ENCODE peak calls at places on chromosomes 16 and 17, in nine cellular contexts. T is lower leg skin, N is HFFc6, D is coronary artery, L is astrocyte of the spinal cord, X is GM13976, C is PC-9, M is progenitor cell of endocrine pancreas, O is heart right ventricle. E is an unnamed sample.

GRCh38 chr17:38428150-38428642 is at the start of gene ARHGAP23:
- DNase-seq in T (no peak), X (peak; percentile 74), L (peak; percentile 65), D (no peak), O (peak; percentile 77), C (peak; percentile 54), M (no peak), N (peak; percentile 67), E (peak; percentile 47)

GRCh38 chr16:85905110-85906095 is 6.4 kb downstream of the IRF8 start:
- DNase-seq in L (no peak), C (no peak), N (no peak), T (no peak), O (no peak), D (no peak), M (no peak), X (no peak), E (no peak)

GRCh38 chr16:67533024-67533560 is 4.5 kb downstream of the RIPOR1 start:
- DNase-seq in M (no peak), X (no peak), N (no peak), O (no peak), L (no peak), C (no peak), D (peak; percentile 56), T (no peak), E (no peak)

GRCh38 chr16:28623172-28623711 is 13.4 kb upstream of the SULT1A1 start:
- DNase-seq in O (no peak), X (peak; percentile 37), M (no peak), T (peak; percentile 80), C (peak; percentile 80), N (no peak), D (no peak), L (peak; percentile 12), E (no peak)

GRCh38 chr17:31674717-31675349 is 184.2 kb downstream of the COPRS start:
- DNase-seq in C (peak; percentile 79), N (peak; percentile 80), M (no peak), D (peak; percentile 68), X (no peak), L (peak; percentile 52), T (peak; percentile 53), O (no peak), E (no peak)

GRCh38 chr17:65985571-65985970 is 206.4 kb downstream of the CEP112 start:
- DNase-seq in M (no peak), O (no peak), T (no peak), C (no peak), X (no peak), D (no peak), L (peak; percentile 32), N (no peak), E (no peak)

GRCh38 chr16:59060212-59060611 is 326.1 kb upstream of the GOT2 start:
- DNase-seq in M (no peak), X (no peak), T (no peak), C (no peak), O (no peak), L (peak; percentile 62), D (no peak), N (peak; percentile 90), E (peak; percentile 3)

GRCh38 chr17:12180644-12181261 is 160.1 kb downstream of the MAP2K4 start:
- DNase-seq in L (peak; percentile 63), T (no peak), N (peak; percentile 38), M (no peak), X (peak; percentile 55), C (peak; percentile 34), O (peak; percentile 36), D (no peak), E (peak; percentile 53)

DNA sequence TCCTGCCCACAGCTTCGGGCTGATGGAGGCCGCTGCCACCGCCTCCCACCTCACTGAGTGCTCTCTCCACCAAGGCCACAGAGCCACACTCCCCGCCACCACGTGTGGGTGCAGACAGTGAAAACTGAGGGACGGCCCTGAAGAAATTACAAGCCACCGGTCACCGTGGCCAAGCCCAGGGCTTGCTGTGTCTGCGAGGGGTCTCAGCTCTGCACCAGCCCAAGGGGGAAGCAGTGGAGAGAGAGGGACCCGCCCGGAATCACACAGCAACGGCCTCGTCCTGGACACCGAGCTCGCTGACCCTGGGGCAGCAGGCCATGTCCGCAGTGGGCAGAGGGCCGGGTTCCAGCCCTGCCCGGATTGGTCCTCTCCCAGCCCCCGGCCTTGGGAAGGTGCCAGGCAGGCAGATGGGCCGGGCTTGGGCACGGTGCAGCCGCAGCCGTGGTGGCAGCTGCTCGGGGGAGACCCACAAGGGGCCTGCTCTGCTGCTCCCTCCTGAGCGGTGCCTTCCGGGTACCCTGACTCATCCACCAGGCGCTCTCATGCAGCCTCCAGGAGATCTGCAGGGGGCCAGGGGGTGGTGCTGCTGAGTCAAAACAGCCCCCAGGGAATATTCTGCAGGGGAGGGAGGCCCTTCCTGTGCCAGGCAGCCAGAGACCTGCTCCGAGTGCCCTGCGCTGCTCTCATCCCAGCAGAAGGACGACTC is 52.0 kb downstream of the CBFA2T3 start:
- DNase-seq in L (peak; percentile 82), M (no peak), O (no peak), N (peak; percentile 52), X (peak; percentile 79), T (no peak), D (no peak), C (peak; percentile 80), E (peak; percentile 20)
- TF ChIP-seq CTCF in L (peak; percentile 55), M (no peak), O (peak; percentile 34), N (peak; percentile 50), X (peak; percentile 5), T (no peak), D (no peak), C (peak; percentile 60), E (peak; percentile 51)

GRCh38 chr17:9646556-9646905 is 1.2 kb downstream of the USP43 start:
- DNase-seq in N (no peak), T (peak; percentile 39), C (no peak), D (no peak), L (peak; percentile 14), O (no peak), M (no peak), X (no peak), E (no peak)

GRCh38 chr17:9647014-9647413 is 1.7 kb downstream of the USP43 start:
- DNase-seq in L (no peak), N (no peak), M (no peak), O (no peak), D (no peak), C (peak; percentile 76), T (peak; percentile 17), X (no peak), E (no peak)

GRCh38 chr17:9644910-9645751 is at the start of gene USP43:
- DNase-seq in O (no peak), L (no peak), T (peak; percentile 81), N (no peak), X (peak; percentile 59), D (no peak), C (peak; percentile 59), M (peak; percentile 67), E (no peak)

GRCh38 chr17:9643611-9644010 is 1.7 kb upstream of the USP43 start:
- DNase-seq in X (no peak), C (no peak), L (no peak), O (no peak), T (no peak), N (no peak), M (no peak), D (no peak), E (no peak)

GRCh38 chr17:9645858-9646555 is 690 bp downstream of the USP43 start:
- DNase-seq in O (peak; percentile 8), M (peak; percentile 60), L (peak; percentile 36), X (peak; percentile 55), D (no peak), N (no peak), T (peak; percentile 85), C (peak; percentile 59), E (no peak)
- TF ChIP-seq CTCF in O (no peak), M (no peak), L (peak; percentile 12), X (no peak), D (no peak), N (no peak), T (no peak), C (no peak), E (no peak)

GRCh38 chr17:75854881-75855309 is 240 bp downstream of the WBP2 start:
- DNase-seq in X (no peak), L (peak; percentile 9), C (no peak), M (no peak), T (no peak), N (no peak), D (no peak), O (no peak), E (no peak)

GRCh38 chr17:75856062-75856681 is 1.0 kb upstream of the WBP2 start:
- DNase-seq in T (no peak), D (no peak), L (no peak), C (peak; percentile 56), X (no peak), M (no peak), N (no peak), O (no peak), E (no peak)

GRCh38 chr17:75853410-75853809 is 1.7 kb downstream of the WBP2 start:
- DNase-seq in N (peak; percentile 61), O (no peak), T (no peak), C (peak; percentile 85), M (no peak), D (no peak), L (peak; percentile 55), X (no peak), E (no peak)

GRCh38 chr17:75854111-75854748 is 905 bp downstream of the WBP2 start:
- DNase-seq in D (no peak), O (no peak), M (no peak), C (peak; percentile 75), X (no peak), L (peak; percentile 45), T (no peak), N (peak; percentile 62), E (no peak)

DNA sequence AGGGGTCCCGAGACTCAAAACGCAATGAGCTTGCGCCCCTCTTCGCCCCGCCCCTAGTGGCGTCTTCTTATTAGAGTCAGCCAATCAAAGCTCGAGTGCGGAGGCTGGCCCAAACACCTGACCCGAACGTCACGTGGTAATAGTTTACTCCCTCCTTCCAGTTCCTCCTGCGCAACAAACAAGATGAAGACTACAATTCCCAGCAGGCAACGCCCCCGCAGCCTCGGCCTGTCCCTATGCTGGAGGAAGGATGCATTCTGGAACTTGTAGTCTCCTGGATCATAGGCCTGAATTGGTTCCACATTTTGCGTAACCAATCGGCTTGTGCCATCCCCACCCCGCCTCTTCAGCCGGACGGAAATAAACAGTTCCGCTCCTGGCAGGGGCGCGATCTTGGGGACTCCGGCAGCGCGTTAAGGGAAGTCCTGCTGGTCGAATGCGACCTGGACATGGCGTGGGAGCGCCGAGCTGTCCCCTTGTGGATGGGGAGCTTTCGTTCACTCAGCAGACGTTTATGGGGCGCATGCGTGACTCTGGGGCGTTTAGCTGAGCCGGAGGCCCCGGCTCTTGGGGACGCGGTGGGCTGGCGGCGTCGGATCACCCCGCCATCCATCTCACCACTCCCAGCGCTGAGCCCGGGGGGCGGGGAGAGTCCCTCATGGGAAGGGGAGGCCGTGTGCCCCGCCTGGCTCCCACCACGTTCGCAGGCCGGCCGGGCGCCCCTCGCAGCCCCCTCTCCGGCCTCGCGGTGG is at the start of gene WBP2:
- DNase-seq in D (peak; percentile 100), O (peak; percentile 99), T (peak; percentile 100), L (peak; percentile 100), M (peak; percentile 94), N (peak; percentile 100), X (peak; percentile 97), C (peak; percentile 100), E (peak; percentile 99)
- TF ChIP-seq CTCF in D (peak; percentile 29), O (peak; percentile 77), T (no peak), L (peak; percentile 44), M (peak; percentile 62), N (peak; percentile 27), X (peak; percentile 68), C (no peak), E (peak; percentile 22)

GRCh38 chr17:57835333-57835900 is 14.4 kb downstream of the MRPS23 start:
- DNase-seq in C (no peak), T (no peak), L (no peak), X (no peak), O (no peak), M (no peak), N (no peak), D (no peak), E (no peak)

GRCh38 chr17:57834146-57834741 is 15.6 kb downstream of the MRPS23 start:
- DNase-seq in L (peak; percentile 46), M (no peak), N (peak; percentile 23), O (no peak), D (peak; percentile 84), C (no peak), T (no peak), X (no peak), E (no peak)

GRCh38 chr17:57832711-57833596 is 16.9 kb downstream of the MRPS23 start:
- DNase-seq in C (peak; percentile 53), T (peak; percentile 89), L (peak; percentile 78), M (peak; percentile 59), X (peak; percentile 66), N (peak; percentile 63), O (peak; percentile 74), D (peak; percentile 84), E (peak; percentile 30)

GRCh38 chr17:57832299-57832698 is 17.5 kb downstream of the MRPS23 start:
- DNase-seq in D (no peak), L (no peak), C (no peak), M (no peak), N (no peak), X (no peak), T (no peak), O (no peak), E (no peak)

DNA sequence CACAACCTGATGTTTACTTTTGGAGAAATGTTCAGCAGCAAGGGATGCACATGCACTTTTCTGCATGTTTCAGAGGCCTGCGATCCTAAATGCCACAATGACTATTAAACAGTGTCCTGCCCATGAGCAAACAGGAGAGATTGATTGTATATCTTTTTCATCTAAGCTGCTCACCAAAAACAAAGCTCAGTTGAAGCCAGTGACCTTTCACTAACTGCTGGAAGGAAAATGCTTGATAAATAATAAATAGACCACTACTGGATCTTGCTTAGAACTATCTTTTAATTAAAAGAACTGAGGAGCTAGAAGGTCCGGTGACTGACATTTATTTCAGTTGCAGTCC is 16.3 kb downstream of the MRPS23 start:
- DNase-seq in N (no peak), C (no peak), L (no peak), X (no peak), M (no peak), D (no peak), O (no peak), T (no peak), E (no peak)
- TF ChIP-seq CTCF in N (peak; percentile 59), C (peak; percentile 44), L (no peak), X (no peak), M (no peak), D (no peak), O (no peak), T (no peak), E (no peak)